ENCODE peak calls at places on chromosomes 2 and 18, in five cellular contexts. Z, G, R, U and B are unnamed samples.

GRCh38 chr18:73352546-73352945 is 484.8 kb upstream of the NETO1 start:
- DNase-seq in Z (no peak), G (peak), R (no peak), U (no peak), B (no peak)

GRCh38 chr18:79515331-79515730 is 119.6 kb downstream of the NFATC1 start:
- DNase-seq in Z (no peak), G (no peak), R (no peak), U (no peak), B (no peak)

GRCh38 chr2:234111523-234111922 is 61.0 kb downstream of the SPP2 start:
- DNase-seq in Z (no peak), G (peak), R (no peak), U (no peak), B (no peak)

GRCh38 chr18:69843047-69843446 is 104.6 kb downstream of the CD226 start:
- DNase-seq in Z (no peak), G (no peak), R (no peak), U (no peak), B (no peak)

GRCh38 chr2:108403494-108403893 is 25.7 kb downstream of the SULT1C4 start:
- DNase-seq in Z (no peak), G (peak), R (peak), U (no peak), B (no peak)

GRCh38 chr18:74897971-74898657 is 300.4 kb downstream of the ZNF407 start:
- DNase-seq in Z (no peak), G (peak), R (no peak), U (no peak), B (no peak)

GRCh38 chr18:75531212-75531850 is 103.8 kb upstream of the SMIM21 start:
- DNase-seq in Z (no peak), G (peak), R (no peak), U (no peak), B (no peak)

GRCh38 chr2:190530211-190530639 is 4.3 kb downstream of the NEMP2 start:
- DNase-seq in Z (no peak), G (peak), R (no peak), U (peak), B (no peak)

GRCh38 chr2:67702937-67703336 is 305.8 kb downstream of the ETAA1 start:
- DNase-seq in Z (no peak), G (no peak), R (no peak), U (no peak), B (no peak)

GRCh38 chr2:31205186-31205585 is 12.1 kb downstream of the CAPN14 start:
- DNase-seq in Z (no peak), G (no peak), R (no peak), U (no peak), B (no peak)

GRCh38 chr2:162574615-162575452 is 230.9 kb downstream of the GCA start:
- DNase-seq in Z (no peak), G (no peak), R (no peak), U (peak), B (no peak)

GRCh38 chr18:79433431-79433830 is 37.7 kb downstream of the NFATC1 start:
- DNase-seq in Z (no peak), G (no peak), R (no peak), U (no peak), B (no peak)

GRCh38 chr2:120770176-120770575 is 34.5 kb downstream of the GLI2 start:
- DNase-seq in Z (no peak), G (no peak), R (no peak), U (no peak), B (peak)

GRCh38 chr18:48106498-48106897 is 176.0 kb upstream of the SMAD2 start:
- DNase-seq in Z (no peak), G (no peak), R (no peak), U (no peak), B (no peak)

GRCh38 chr2:122736279-122736678 is 980.8 kb downstream of the TSN start:
- DNase-seq in Z (no peak), G (no peak), R (no peak), U (no peak), B (no peak)

GRCh38 chr2:64359892-64360657 is 93.9 kb upstream of the LGALSL start:
- DNase-seq in Z (peak), G (peak), R (peak), U (peak), B (peak)

GRCh38 chr2:101410716-101411115 is 23.4 kb upstream of the CREG2 start:
- DNase-seq in Z (no peak), G (no peak), R (no peak), U (no peak), B (no peak)

GRCh38 chr2:102792538-102793208 is 30.8 kb downstream of the TMEM182 start:
- DNase-seq in Z (no peak), G (no peak), R (no peak), U (no peak), B (no peak)

GRCh38 chr2:27959496-27959895 is 69.0 kb downstream of the BABAM2 start:
- DNase-seq in Z (no peak), G (peak), R (peak), U (peak), B (peak)

GRCh38 chr2:133287709-133288108 is 280.6 kb downstream of the NCKAP5 start:
- DNase-seq in Z (no peak), G (peak), R (no peak), U (no peak), B (no peak)

GRCh38 chr2:160062283-160063005 is at the start of gene PLA2R1:
- DNase-seq in Z (peak), G (peak), R (peak), U (no peak), B (peak)

GRCh38 chr2:207412787-207413310 is 116.9 kb upstream of the CREB1 start:
- DNase-seq in Z (no peak), G (no peak), R (no peak), U (no peak), B (no peak)

GRCh38 chr2:1940660-1941059 is 196.3 kb upstream of the PXDN start:
- DNase-seq in Z (no peak), G (no peak), R (no peak), U (no peak), B (no peak)

GRCh38 chr2:234291765-234292204 is 205.1 kb downstream of the ARL4C start:
- DNase-seq in Z (no peak), G (peak), R (no peak), U (no peak), B (no peak)

GRCh38 chr2:165699931-165700330 is 94.1 kb downstream of the GALNT3 start:
- DNase-seq in Z (no peak), G (no peak), R (no peak), U (no peak), B (no peak)

DNA sequence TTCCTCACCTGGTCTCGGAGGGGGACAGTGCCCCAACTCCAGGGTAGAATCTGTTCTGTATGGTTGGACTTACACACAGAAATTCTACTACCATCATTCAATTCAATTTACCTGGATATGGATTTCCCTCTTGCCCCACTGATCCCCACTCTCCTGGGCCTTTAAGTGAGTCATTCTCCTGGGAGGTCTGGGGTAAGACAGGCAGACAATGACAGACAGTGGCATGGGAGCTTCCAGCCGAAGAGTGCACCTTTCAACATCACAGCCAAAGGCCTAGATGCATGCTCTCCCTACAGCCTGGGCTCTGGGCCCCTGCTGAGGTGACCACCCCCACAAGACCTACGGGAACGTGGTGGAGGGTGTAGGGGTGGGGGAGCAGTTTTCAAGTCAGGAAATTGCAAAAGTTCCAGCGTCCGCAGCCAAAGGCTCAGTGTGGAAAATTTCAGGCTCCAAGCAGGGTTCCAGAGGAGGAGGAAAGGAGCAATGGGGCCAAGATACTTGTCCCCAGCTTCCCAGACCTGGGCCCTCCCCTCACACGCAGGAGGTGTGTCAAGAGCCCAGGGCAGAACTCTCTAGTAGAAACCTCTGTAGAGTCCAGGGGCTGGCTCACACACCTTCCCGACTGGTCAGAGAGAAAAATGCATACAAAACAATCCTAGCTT is 296.4 kb downstream of the CYP26B1 start:
- DNase-seq in Z (no peak), G (no peak), R (no peak), U (no peak), B (no peak)
- H3K27ac ChIP-seq in Z (no peak), G (no peak), R (no peak), U (no peak), B (no peak)

DNA sequence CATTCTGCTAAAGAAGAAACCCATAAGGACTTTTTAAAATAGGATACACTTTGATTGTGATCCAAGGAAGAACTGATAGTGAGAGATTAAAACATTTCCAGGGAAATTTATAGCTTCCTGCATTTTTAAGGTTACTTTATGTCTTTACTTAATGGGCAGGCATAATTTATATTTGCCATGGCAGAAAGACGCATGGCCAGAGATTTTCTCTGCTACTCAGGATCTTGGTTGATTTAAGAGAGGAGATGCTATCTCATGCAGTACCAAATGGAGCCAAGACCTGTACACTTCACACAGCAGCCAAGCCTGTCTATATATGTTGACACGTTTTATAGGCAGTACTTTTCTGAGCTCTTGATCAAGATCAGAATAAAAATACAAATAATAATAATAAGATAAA is 60.9 kb upstream of the NT5C1B start:
- DNase-seq in Z (peak), G (no peak), R (no peak), U (no peak), B (no peak)
- TF ChIP-seq CTCF in Z (no peak), G (no peak), R (no peak), U (no peak), B (no peak)

GRCh38 chr2:106117882-106118684 is 76.0 kb downstream of the UXS1 start:
- DNase-seq in Z (no peak), G (no peak), R (no peak), U (no peak), B (no peak)
- TF ChIP-seq POLR2A in Z (no peak), G (no peak), R (no peak), U (no peak), B (no peak)

GRCh38 chr2:96287273-96287856 is 18.0 kb downstream of the SNRNP200 start:
- DNase-seq in Z (no peak), G (no peak), R (no peak), U (no peak), B (no peak)
- H3K27ac ChIP-seq in Z (no peak), G (no peak), R (no peak), U (no peak), B (no peak)

GRCh38 chr18:64097497-64097896 is 51.4 kb downstream of the LINC00305 start:
- DNase-seq in Z (no peak), G (no peak), R (no peak), U (no peak), B (no peak)
- TF ChIP-seq CTCF in Z (no peak), G (peak), R (no peak), U (no peak), B (no peak)